ENCODE peak calls at places on chromosomes 16 and 17, in nine cellular contexts. J is EL, G is NCI-H1930, K is adrenal gland, W is NCI-H524, L is mucosa of descending colon, T is HFF-Myc, A is AG09319, R is uterus. Z is an unnamed sample.

GRCh38 chr16:15641753-15642556 is 999 bp downstream of the MARF1 start:
- DNase-seq in J (no peak), K (no peak), G (no peak), A (no peak), W (no peak), L (no peak), R (no peak), T (no peak), Z (no peak)

GRCh38 chr17:50618941-50619340 is 15.7 kb upstream of the ABCC3 start:
- DNase-seq in K (no peak), J (peak), W (no peak), R (no peak), L (no peak), A (no peak), G (no peak), T (no peak), Z (no peak)

GRCh38 chr16:20910781-20911321 is 10.3 kb downstream of the LYRM1 start:
- DNase-seq in A (peak), L (no peak), R (no peak), G (no peak), T (no peak), J (peak), W (no peak), K (no peak), Z (peak)

GRCh38 chr17:73343168-73343634 is 31.4 kb upstream of the CDC42EP4 start:
- DNase-seq in W (peak), G (no peak), A (peak), T (peak), J (peak), K (peak), R (peak), L (peak), Z (no peak)

GRCh38 chr17:8226536-8227237 is 16.3 kb upstream of the AURKB start:
- DNase-seq in K (peak), G (peak), L (peak), J (peak), T (no peak), W (no peak), A (peak), R (peak), Z (peak)

GRCh38 chr16:48334325-48334724 is 50.9 kb downstream of the SIAH1 start:
- DNase-seq in T (no peak), W (no peak), G (no peak), R (no peak), J (no peak), K (no peak), L (no peak), A (no peak), Z (no peak)

GRCh38 chr16:84874983-84875382 is 55.2 kb downstream of the CRISPLD2 start:
- DNase-seq in K (no peak), R (no peak), T (no peak), J (peak), A (no peak), W (no peak), L (no peak), G (no peak), Z (no peak)

GRCh38 chr16:3173892-3174617 is 13.9 kb upstream of the OR1F1 start:
- DNase-seq in R (no peak), W (peak), A (no peak), T (no peak), G (peak), K (no peak), L (no peak), J (peak), Z (no peak)

GRCh38 chr16:23903001-23903414 is 67.2 kb downstream of the PRKCB start:
- DNase-seq in G (no peak), A (no peak), R (no peak), L (no peak), J (peak), T (no peak), K (no peak), W (no peak), Z (no peak)

GRCh38 chr16:47965439-47965838 is 190.4 kb downstream of the ABCC12 start:
- DNase-seq in G (no peak), A (no peak), T (no peak), J (no peak), W (peak), L (no peak), R (no peak), K (no peak), Z (no peak)

GRCh38 chr17:311119-311848 is 41.3 kb downstream of the RPH3AL start:
- DNase-seq in T (no peak), W (no peak), L (no peak), K (no peak), J (no peak), G (no peak), R (no peak), A (no peak), Z (no peak)

Z was measured in small intestine.